ENCODE peak calls at places on chromosomes 11 and 22, in six cellular contexts. I is IMR-90, Y is H1, G is H9, V is mesenchymal stem cell, H is trophoblast cell. D is an unnamed sample. For H3K27me3, the result is how much of the 10 kb centered on the place peaks cover.

GRCh38 chr11:78045851-78046485 is 17.7 kb upstream of the THRSP start:
- DNase-seq in G (peak), Y (peak), V (peak), H (peak), I (peak), D (peak)

GRCh38 chr11:37774441-37774840 is 1176.4 kb upstream of the RAG2 start:
- DNase-seq in G (no peak), I (no peak), V (no peak), H (no peak), Y (no peak), D (no peak)

GRCh38 chr11:31160504-31161422 is 208.8 kb downstream of the DCDC1 start:
- DNase-seq in I (no peak), Y (no peak), H (peak), G (no peak), V (no peak), D (peak)

GRCh38 chr11:3823303-3823702 is 14.9 kb downstream of the PGAP2 start:
- DNase-seq in V (peak), H (no peak), Y (no peak), I (peak), G (no peak), D (no peak)

GRCh38 chr22:30754971-30755759 is 60.5 kb downstream of the OSBP2 start:
- DNase-seq in V (peak), I (peak), G (peak), Y (peak), H (peak), D (peak)

GRCh38 chr22:50201191-50202129 is 649 bp downstream of the SELENOO start:
- DNase-seq in H (peak), I (no peak), V (no peak), G (no peak), Y (no peak), D (no peak)

GRCh38 chr22:36807627-36808026 is 9.2 kb downstream of the PVALB start:
- DNase-seq in H (no peak), Y (no peak), V (no peak), I (no peak), G (no peak), D (no peak)

GRCh38 chr11:45247433-45247832 is 38.7 kb downstream of the SYT13 start:
- DNase-seq in I (no peak), Y (no peak), H (no peak), V (no peak), G (no peak), D (no peak)

GRCh38 chr11:116909245-116909644 is 71.8 kb upstream of the APOA1 start:
- DNase-seq in V (no peak), H (no peak), G (no peak), Y (no peak), I (no peak), D (no peak)

GRCh38 chr11:46294365-46295309 is 17.2 kb downstream of the CREB3L1 start:
- DNase-seq in Y (peak), I (peak), V (peak), G (peak), H (no peak), D (peak)

GRCh38 chr11:60164550-60165075 is 18.3 kb downstream of the MS4A6A start:
- DNase-seq in G (no peak), Y (no peak), I (no peak), V (no peak), H (no peak), D (no peak)

GRCh38 chr11:10294289-10294953 is 402 bp upstream of the SBF2 start:
- DNase-seq in H (peak), I (peak), Y (peak), G (peak), V (peak), D (no peak)

GRCh38 chr22:26461188-26461810 is 22.3 kb downstream of the HPS4 start:
- DNase-seq in H (peak), Y (peak), G (peak), V (peak), I (peak), D (peak)

GRCh38 chr22:30416403-30416802 is 9.2 kb upstream of the MTFP1 start:
- DNase-seq in G (no peak), I (peak), V (no peak), H (no peak), Y (no peak), D (no peak)

GRCh38 chr22:36350751-36351594 is 36.8 kb downstream of the MYH9 start:
- DNase-seq in Y (no peak), G (no peak), I (peak), H (peak), V (peak), D (no peak)

GRCh38 chr11:35348898-35349687 is 70.3 kb downstream of the SLC1A2 start:
- DNase-seq in V (no peak), G (no peak), Y (no peak), I (no peak), H (no peak), D (no peak)

GRCh38 chr11:3909901-3910300 is 54.4 kb downstream of the STIM1 start:
- DNase-seq in V (no peak), G (no peak), H (no peak), Y (no peak), I (no peak), D (no peak)

GRCh38 chr11:79253280-79253679 is 187.6 kb downstream of the TENM4 start:
- DNase-seq in H (no peak), I (no peak), Y (no peak), V (no peak), G (no peak), D (no peak)

DNA sequence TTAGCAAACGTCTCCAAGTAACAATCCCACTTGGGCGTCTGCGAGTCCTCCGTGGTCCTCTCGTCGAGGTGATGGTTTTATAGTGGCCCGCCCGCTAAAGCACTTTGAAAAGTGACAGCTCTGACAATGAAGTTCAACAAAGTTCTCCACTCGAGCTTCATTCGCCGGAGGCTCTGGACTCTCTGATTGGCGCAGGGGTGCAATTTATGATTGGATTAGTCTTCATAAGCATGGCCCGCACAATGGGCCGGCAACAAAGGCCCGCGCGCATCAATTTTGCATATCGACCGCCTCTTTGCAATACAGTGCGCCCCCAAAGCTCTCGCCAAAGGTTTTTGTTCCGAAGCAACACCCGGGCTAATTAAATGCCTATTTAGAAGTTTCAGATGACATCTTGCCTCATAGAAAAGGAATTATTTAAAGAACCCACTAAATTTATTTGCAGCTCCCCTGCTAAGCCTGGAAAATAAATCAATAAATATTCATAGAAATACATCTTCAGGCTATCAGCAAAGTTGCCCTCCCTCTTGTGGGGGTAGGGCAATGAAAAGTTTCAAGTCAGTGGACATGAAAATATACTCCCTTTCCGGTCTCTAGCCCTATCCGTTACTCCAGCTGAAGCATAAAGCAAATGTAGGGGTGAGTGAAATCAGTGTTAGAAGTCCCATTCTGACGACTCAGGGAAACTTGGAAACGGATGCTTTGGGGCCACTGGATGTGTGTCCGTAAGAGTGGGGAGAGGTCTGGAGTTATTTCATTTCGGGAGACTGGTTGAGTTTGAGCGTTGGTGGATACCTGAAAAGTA is at the start of gene DBX1:
- DNase-seq in I (no peak), G (no peak), Y (no peak), H (no peak), V (peak), D (no peak)
- H3K27me3 ChIP-seq in I (half or more), G (half or more), Y (half or more), H (half or more), V (half or more), D (half or more)

GRCh38 chr11:132028380-132029240 is 658.2 kb downstream of the NTM start:
- DNase-seq in H (peak), Y (no peak), G (peak), I (peak), V (peak), D (peak)
- H4K91ac ChIP-seq in H (no peak), Y (no peak), G (no peak), I (peak), V (no peak), D (no peak)

GRCh38 chr22:45053571-45053970 is 43.8 kb upstream of the PHF21B start:
- DNase-seq in I (no peak), G (no peak), V (no peak), H (no peak), Y (no peak), D (no peak)

GRCh38 chr22:45051419-45051818 is 41.6 kb upstream of the PHF21B start:
- DNase-seq in I (no peak), Y (no peak), V (no peak), G (no peak), H (no peak), D (no peak)

GRCh38 chr22:45051946-45052345 is 42.1 kb upstream of the PHF21B start:
- DNase-seq in I (no peak), G (no peak), V (no peak), Y (no peak), H (no peak), D (no peak)

GRCh38 chr22:45055936-45056335 is 46.1 kb upstream of the PHF21B start:
- DNase-seq in V (no peak), I (no peak), H (no peak), Y (no peak), G (no peak), D (no peak)

DNA sequence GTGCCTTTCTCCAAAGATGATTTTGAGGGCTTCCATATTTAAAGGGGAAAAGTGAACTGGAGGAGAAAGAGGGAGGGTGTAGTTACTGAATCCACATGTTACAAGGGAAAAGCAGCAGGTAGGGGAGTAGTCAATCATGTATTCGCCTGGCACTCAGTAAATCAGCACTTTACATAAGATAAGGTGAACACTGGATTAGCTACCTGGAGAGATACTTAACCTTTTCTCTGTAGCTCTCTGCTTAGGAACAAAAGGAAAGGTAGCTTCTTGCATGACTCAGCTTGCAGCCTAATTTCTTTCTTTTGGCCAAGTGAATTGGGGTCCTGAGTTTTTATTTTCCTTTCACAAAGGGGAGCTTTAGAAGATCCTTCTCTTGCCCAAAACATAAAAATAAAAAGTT is 43.3 kb upstream of the PHF21B start:
- DNase-seq in H (no peak), Y (no peak), G (no peak), V (no peak), I (no peak), D (no peak)
- H3K27me3 ChIP-seq in H (under half), Y (under half), G (under half), V (half or more), I (under half), D (under half)

GRCh38 chr11:100663996-100664395 is 23.1 kb upstream of the ARHGAP42 start:
- DNase-seq in Y (no peak), G (no peak), I (no peak), V (no peak), H (no peak), D (no peak)
- H4K91ac ChIP-seq in Y (no peak), G (no peak), I (no peak), V (no peak), H (no peak), D (no peak)

GRCh38 chr11:11344045-11344444 is 9.0 kb downstream of the CSNK2A3 start:
- DNase-seq in V (no peak), I (no peak), H (no peak), G (no peak), Y (no peak), D (no peak)
- H3K27me3 ChIP-seq in V (under half), I (under half), H (under half), G (under half), Y (under half), D (under half)

GRCh38 chr11:63589000-63589399 is 25.2 kb downstream of the PLAAT3 start:
- DNase-seq in I (no peak), V (no peak), G (no peak), H (no peak), Y (no peak), D (no peak)

GRCh38 chr11:63592975-63593395 is 21.2 kb downstream of the PLAAT3 start:
- DNase-seq in I (peak), Y (peak), G (no peak), V (no peak), H (peak), D (no peak)

GRCh38 chr11:63586451-63587166 is 23.4 kb upstream of the PLAAT2 start:
- DNase-seq in I (no peak), H (no peak), V (no peak), G (no peak), Y (no peak), D (no peak)

GRCh38 chr11:63595296-63595695 is 18.9 kb downstream of the PLAAT3 start:
- DNase-seq in H (peak), G (no peak), I (peak), Y (no peak), V (no peak), D (no peak)

GRCh38 chr11:63590024-63590788 is 24.0 kb downstream of the PLAAT3 start:
- DNase-seq in I (no peak), V (no peak), Y (no peak), H (peak), G (no peak), D (no peak)
- H4K91ac ChIP-seq in I (no peak), V (no peak), Y (no peak), H (no peak), G (no peak), D (no peak)

DNA sequence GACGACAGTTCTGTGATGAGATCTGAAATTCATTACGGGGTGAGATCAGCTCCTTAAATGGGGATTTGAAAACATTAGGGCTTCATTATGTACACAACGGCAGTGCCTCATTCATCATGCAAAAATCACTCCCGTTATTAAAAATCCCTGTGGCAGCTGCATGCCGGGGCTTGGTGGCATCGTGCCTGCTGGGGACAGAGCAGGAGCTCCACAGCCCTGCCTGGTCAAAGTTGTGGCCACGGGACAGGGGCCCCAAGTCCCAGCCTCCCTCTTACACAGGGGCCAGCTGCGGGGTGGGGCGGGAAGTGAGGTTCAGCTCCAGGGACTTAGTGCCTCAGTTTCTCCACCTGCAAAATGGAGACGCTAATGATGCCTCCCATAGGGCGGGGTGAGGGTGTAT is 20.2 kb downstream of the OTUB1 start:
- DNase-seq in I (no peak), G (no peak), H (no peak), V (no peak), Y (no peak), D (no peak)
- H3K27me3 ChIP-seq in I (under half), G (under half), H (under half), V (under half), Y (half or more), D (half or more)

DNA sequence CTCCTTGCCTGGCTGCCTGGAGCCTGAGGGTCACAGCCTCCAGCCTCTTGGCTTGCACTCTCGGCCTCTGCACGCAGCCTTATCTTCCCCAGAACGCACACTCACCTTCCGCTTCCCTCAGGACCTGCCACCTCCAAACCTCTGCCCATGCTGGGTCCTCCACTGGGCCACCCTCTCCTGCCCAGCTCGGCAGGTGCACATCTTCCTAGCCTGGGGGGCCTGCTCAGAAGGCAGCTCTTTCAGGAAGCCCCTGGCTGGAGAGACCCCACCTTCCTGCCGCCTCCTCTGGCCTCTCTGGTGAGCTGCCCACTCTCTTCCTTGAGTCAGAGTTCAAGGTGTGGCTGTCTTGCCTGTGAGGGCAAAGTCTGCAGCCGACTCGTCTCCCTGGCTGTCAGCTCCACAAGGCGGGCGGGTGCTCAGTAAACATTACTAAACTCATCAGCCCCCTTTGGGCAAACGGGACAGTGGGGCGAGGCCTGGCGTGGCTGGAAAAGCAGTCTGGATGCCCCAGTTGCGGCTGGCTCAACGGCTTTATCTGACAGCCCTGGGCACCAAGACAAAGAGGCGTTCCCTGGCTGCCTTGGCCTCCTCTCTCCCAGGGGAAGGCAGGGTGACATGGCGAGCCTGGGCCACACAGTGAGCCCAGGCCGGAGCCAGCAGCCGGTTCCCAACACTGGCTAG is 1.7 kb upstream of the LINC01488 start:
- DNase-seq in I (no peak), V (no peak), H (no peak), G (no peak), Y (no peak), D (no peak)
- H4K91ac ChIP-seq in I (no peak), V (no peak), H (no peak), G (no peak), Y (no peak), D (no peak)

GRCh38 chr11:68685656-68686380 is 1.5 kb downstream of the GAL start:
- DNase-seq in H (no peak), Y (no peak), I (no peak), G (no peak), V (no peak), D (no peak)
- H3K27me3 ChIP-seq in H (under half), Y (under half), I (half or more), G (under half), V (half or more), D (half or more)